ENCODE peak calls at places on chromosomes 6 and 20, in eight cellular contexts. U, L, D, C, T, P, Z and H are unnamed samples.

GRCh38 chr6:106444777-106445507 is 84.4 kb downstream of the CRYBG1 start:
- DNase-seq in T (peak; percentile 39), P (no peak), L (peak; percentile 88), D (peak; percentile 74), C (peak; percentile 76), Z (peak; percentile 79), U (peak; percentile 85), H (peak; percentile 49)

GRCh38 chr20:11366660-11367059 is 551.0 kb upstream of the BTBD3 start:
- DNase-seq in U (no peak), D (no peak), C (no peak), P (no peak), L (no peak), T (no peak), Z (no peak), H (no peak)

GRCh38 chr6:32852018-32852843 is 1.3 kb downstream of the TAP1 start:
- DNase-seq in Z (no peak), L (peak; percentile 48), T (peak; percentile 42), C (no peak), U (no peak), D (no peak), P (no peak), H (no peak)

GRCh38 chr20:58393299-58393698 is 4.3 kb downstream of the VAPB start:
- DNase-seq in T (no peak), D (no peak), C (no peak), U (no peak), Z (no peak), L (no peak), P (no peak), H (no peak)

GRCh38 chr20:47487175-47487917 is 14.3 kb upstream of the NCOA3 start:
- DNase-seq in L (no peak), T (no peak), P (no peak), D (no peak), Z (peak; percentile 47), U (peak; percentile 96), C (no peak), H (peak; percentile 98)

GRCh38 chr20:49961413-49961812 is 21.4 kb upstream of the SNAI1 start:
- DNase-seq in U (no peak), D (no peak), L (no peak), P (no peak), C (no peak), T (no peak), Z (no peak), H (no peak)

GRCh38 chr6:149024361-149024760 is 277.5 kb downstream of the UST start:
- DNase-seq in L (no peak), Z (no peak), T (no peak), U (no peak), D (no peak), P (no peak), C (no peak), H (no peak)

GRCh38 chr6:161417712-161418457 is 144.0 kb upstream of the AGPAT4 start:
- DNase-seq in D (peak; percentile 86), C (peak; percentile 50), L (peak; percentile 16), P (no peak), Z (no peak), U (no peak), T (peak; percentile 38), H (no peak)

GRCh38 chr6:139364302-139364981 is 10.0 kb downstream of the CITED2 start:
- DNase-seq in T (no peak), L (peak; percentile 83), P (no peak), C (peak; percentile 63), D (peak; percentile 77), Z (peak; percentile 44), U (peak; percentile 82), H (no peak)

GRCh38 chr20:60553095-60553494 is 594.9 kb downstream of the CDH26 start:
- DNase-seq in Z (peak; percentile 1), L (no peak), P (no peak), T (no peak), U (no peak), C (no peak), D (peak; percentile 10), H (no peak)

GRCh38 chr20:47310729-47311128 is 45.8 kb downstream of the ZMYND8 start:
- DNase-seq in Z (no peak), T (no peak), U (no peak), D (no peak), L (no peak), C (no peak), P (no peak), H (no peak)

GRCh38 chr6:138499303-138499991 is at the start of gene NHSL1:
- DNase-seq in Z (peak; percentile 66), T (no peak), C (peak; percentile 51), U (peak; percentile 89), L (peak; percentile 60), D (peak; percentile 6), P (no peak), H (peak; percentile 16)

GRCh38 chr6:168542301-168542700 is 101.3 kb downstream of the SMOC2 start:
- DNase-seq in D (no peak), Z (no peak), T (no peak), L (no peak), C (no peak), U (no peak), P (no peak), H (no peak)

GRCh38 chr20:5770240-5770986 is 20.2 kb downstream of the SHLD1 start:
- DNase-seq in C (no peak), Z (no peak), U (peak; percentile 78), D (peak; percentile 64), L (no peak), T (no peak), P (no peak), H (no peak)

GRCh38 chr6:111674413-111674812 is 68.7 kb upstream of the TRAF3IP2 start:
- DNase-seq in T (no peak), P (no peak), C (no peak), Z (no peak), L (no peak), U (no peak), D (no peak), H (no peak)

GRCh38 chr6:169700296-169700695 is 1.5 kb downstream of the WDR27 start:
- DNase-seq in D (peak; percentile 15), Z (no peak), L (peak; percentile 38), C (no peak), U (no peak), P (no peak), T (no peak), H (no peak)

GRCh38 chr6:156816505-156816904 is 39.3 kb downstream of the ARID1B start:
- DNase-seq in D (peak; percentile 64), L (no peak), T (peak; percentile 24), C (no peak), Z (no peak), U (no peak), P (peak; percentile 83), H (no peak)

GRCh38 chr20:19251958-19252669 is 39.7 kb downstream of the SLC24A3 start:
- DNase-seq in Z (no peak), U (no peak), T (no peak), C (no peak), L (no peak), D (no peak), P (no peak), H (no peak)

GRCh38 chr6:28953039-28953872 is 29.5 kb upstream of the TRIM27 start:
- DNase-seq in T (no peak), U (peak; percentile 74), Z (peak; percentile 54), C (peak; percentile 77), D (peak; percentile 66), L (peak; percentile 67), P (no peak), H (no peak)

GRCh38 chr6:141669141-141669540 is 463.6 kb upstream of the GJE1 start:
- DNase-seq in P (no peak), D (peak; percentile 61), Z (no peak), L (no peak), U (no peak), T (no peak), C (no peak), H (no peak)

GRCh38 chr6:141664744-141665143 is 468.0 kb upstream of the GJE1 start:
- DNase-seq in D (no peak), P (no peak), T (no peak), U (no peak), C (no peak), L (no peak), Z (no peak), H (no peak)

GRCh38 chr6:141667580-141668309 is 465.0 kb upstream of the GJE1 start:
- DNase-seq in P (no peak), L (no peak), T (no peak), C (peak; percentile 2), Z (peak; percentile 82), D (no peak), U (no peak), H (no peak)

DNA sequence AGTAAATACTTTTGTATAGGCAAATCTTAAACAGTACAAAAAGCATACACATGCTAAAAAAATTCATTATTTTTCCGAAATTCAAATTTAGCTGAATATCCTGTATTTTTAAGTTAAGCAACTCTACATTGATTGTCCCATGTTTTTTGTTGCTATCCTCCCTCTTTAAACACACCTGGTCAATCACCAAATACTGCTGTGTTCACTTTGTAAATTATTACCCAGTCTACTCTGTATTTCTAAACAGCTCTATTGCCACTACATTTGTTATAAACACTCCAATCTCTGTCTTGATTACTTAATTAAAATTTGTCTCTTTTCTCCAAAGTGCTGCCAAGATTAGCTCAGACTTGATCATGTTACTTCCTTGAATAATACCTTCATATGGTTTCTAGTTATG is 466.5 kb upstream of the GJE1 start:
- DNase-seq in D (no peak), C (no peak), T (no peak), Z (no peak), U (no peak), P (no peak), L (no peak), H (no peak)
- TF ChIP-seq CTCF in D (no peak), C (no peak), T (no peak), Z (no peak), U (no peak), P (no peak), L (no peak), H (no peak)

GRCh38 chr20:46010491-46011405 is 2.0 kb downstream of the MMP9 start:
- DNase-seq in T (no peak), L (no peak), D (no peak), U (no peak), C (peak; percentile 22), P (peak; percentile 69), Z (peak; percentile 39), H (no peak)
- H3K4me3 ChIP-seq in T (peak overlapping the region; percentile 10), L (peak overlapping the region; percentile 34), D (no peak overlapping the region), U (no peak overlapping the region), C (no peak overlapping the region), P (peak overlapping the region; percentile 21), Z (no peak overlapping the region), H (no peak overlapping the region)

DNA sequence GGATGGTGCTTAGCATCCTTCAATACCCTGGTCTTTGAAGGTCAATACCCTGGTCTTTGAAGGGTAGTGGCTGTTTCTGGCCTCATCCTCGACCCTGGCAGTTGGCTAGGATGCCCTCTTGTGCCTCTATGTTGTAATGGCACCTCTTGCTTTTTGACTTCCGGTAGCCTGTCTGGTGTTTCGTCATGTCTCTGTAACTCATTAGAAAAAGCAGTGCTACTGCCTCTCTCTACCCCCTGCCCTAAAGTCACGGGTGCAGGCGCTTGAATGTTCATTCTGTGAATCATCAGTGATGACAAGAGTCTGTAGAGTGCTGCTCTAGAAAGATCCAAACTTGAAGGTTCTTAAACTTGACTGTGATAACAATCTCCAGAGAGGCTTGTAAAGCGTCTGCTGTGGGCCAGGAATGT is 28.3 kb downstream of the RSPO4 start:
- DNase-seq in Z (peak; percentile 59), P (no peak), T (no peak), U (peak; percentile 66), C (peak; percentile 52), D (peak; percentile 18), L (peak; percentile 83), H (peak; percentile 31)
- TF ChIP-seq CTCF in Z (peak; percentile 57), P (peak; percentile 50), T (no peak), U (peak; percentile 77), C (peak; percentile 60), D (peak; percentile 27), L (peak; percentile 66), H (peak; percentile 73)

DNA sequence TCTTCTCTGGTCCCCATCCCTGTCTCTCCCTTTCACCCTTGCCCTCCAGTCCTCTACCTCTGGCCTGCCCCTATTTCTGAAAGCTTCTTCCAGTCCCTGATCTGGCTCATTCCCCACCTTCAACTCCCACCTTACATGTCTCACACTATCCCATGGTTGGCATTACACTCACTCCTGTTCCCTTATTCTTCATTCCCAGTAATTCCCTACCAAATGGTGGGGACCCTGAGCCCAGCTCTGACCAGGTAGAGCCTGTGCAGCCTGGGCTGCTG is 6.4 kb downstream of the TP53INP2 start:
- DNase-seq in L (no peak), U (no peak), D (no peak), C (no peak), P (no peak), T (no peak), Z (no peak), H (no peak)
- H3K4me3 ChIP-seq in L (peak overlapping the region; percentile 94), U (no peak overlapping the region), D (peak overlapping the region; percentile 64), C (peak overlapping the region; percentile 69), P (peak overlapping the region; percentile 90), T (peak overlapping the region; percentile 76), Z (no peak overlapping the region), H (peak overlapping the region; percentile 76)